ENCODE peak calls at places on chromosomes 1 and 21, in eight cellular contexts. O is KBM-7; H is H7; J is endothelial cell; G is activated naive CD4-positive, alpha-beta T cell; B is GM10248; T is NCI-H748 treated with DMSO at 0.1 percent for 48 hours; R is neural crest cell. S is an unnamed sample.
A peak's percentile ranks its signal among the peaks of the same experiment; 100 is the strongest.

GRCh38 chr1:230592848-230593247 is 49.4 kb upstream of the COG2 start:
- DNase-seq in O (no peak), H (no peak), J (no peak), G (no peak), B (no peak), T (no peak), R (no peak), S (no peak)

GRCh38 chr21:37348664-37349063 is 17.9 kb upstream of the DYRK1A start:
- DNase-seq in O (no peak), H (no peak), J (no peak), G (no peak), B (no peak), T (no peak), R (no peak), S (no peak)

GRCh38 chr1:114152211-114153050 is 1.2 kb downstream of the SYT6 start:
- DNase-seq in O (no peak), H (peak; percentile 85), J (peak; percentile 58), G (no peak), B (no peak), T (no peak), R (peak; percentile 41), S (no peak)

GRCh38 chr1:159653201-159653600 is 61.2 kb downstream of the CRP start:
- DNase-seq in O (no peak), H (no peak), J (no peak), G (no peak), B (no peak), T (no peak), R (no peak), S (no peak)

GRCh38 chr1:21935891-21936365 is 1.2 kb downstream of the HSPG2 start:
- DNase-seq in O (no peak), H (peak; percentile 60), J (no peak), G (no peak), B (no peak), T (no peak), R (no peak), S (no peak)

GRCh38 chr21:33762798-33763572 is 120.7 kb downstream of the ITSN1 start:
- DNase-seq in O (no peak), H (no peak), J (no peak), G (no peak), B (no peak), T (no peak), R (no peak), S (no peak)

GRCh38 chr1:205962821-205963221 is 19.6 kb upstream of the SLC26A9 start:
- DNase-seq in O (no peak), H (no peak), J (no peak), G (no peak), B (no peak), T (no peak), R (no peak), S (no peak)

GRCh38 chr21:42461881-42462877 is 33.8 kb downstream of the RSPH1 start:
- DNase-seq in O (no peak), H (no peak), J (no peak), G (no peak), B (no peak), T (peak; percentile 89), R (no peak), S (no peak)

GRCh38 chr1:220952941-220953340 is 73.7 kb downstream of the HLX start:
- DNase-seq in O (no peak), H (no peak), J (no peak), G (no peak), B (no peak), T (no peak), R (no peak), S (no peak)

GRCh38 chr1:156082111-156083091 is at the start of gene MEX3A:
- DNase-seq in O (peak; percentile 82), H (peak; percentile 97), J (peak; percentile 93), G (peak; percentile 46), B (peak; percentile 85), T (peak; percentile 53), R (peak; percentile 94), S (no peak)

GRCh38 chr1:145997156-145998023 is 1.0 kb upstream of the TXNIP start:
- DNase-seq in O (peak; percentile 58), H (peak; percentile 35), J (no peak), G (peak; percentile 37), B (peak; percentile 48), T (peak; percentile 30), R (no peak), S (no peak)

GRCh38 chr1:234760303-234760723 is 150.3 kb upstream of the IRF2BP2 start:
- DNase-seq in O (peak; percentile 37), H (peak; percentile 52), J (no peak), G (no peak), B (no peak), T (no peak), R (no peak), S (no peak)

GRCh38 chr1:106924360-106924759 is 132.1 kb upstream of the PRMT6 start:
- DNase-seq in O (no peak), H (peak; percentile 7), J (no peak), G (no peak), B (no peak), T (no peak), R (no peak), S (no peak)

GRCh38 chr21:46532080-46532479 is 72.8 kb downstream of the S100B start:
- DNase-seq in O (no peak), H (no peak), J (no peak), G (peak; percentile 35), B (no peak), T (no peak), R (no peak), S (no peak)

GRCh38 chr1:155062151-155062686 is 1.3 kb upstream of the EFNA4 start:
- DNase-seq in O (no peak), H (peak; percentile 97), J (peak; percentile 63), G (no peak), B (no peak), T (no peak), R (no peak), S (no peak)

GRCh38 chr1:79197421-79197820 is 190.9 kb upstream of the ADGRL4 start:
- DNase-seq in O (no peak), H (peak; percentile 1), J (peak; percentile 26), G (no peak), B (no peak), T (no peak), R (no peak), S (no peak)

GRCh38 chr1:72693376-72693775 is 411.0 kb upstream of the NEGR1 start:
- DNase-seq in O (no peak), H (no peak), J (no peak), G (no peak), B (no peak), T (no peak), R (no peak), S (no peak)

GRCh38 chr21:45304945-45305344 is 17.2 kb upstream of the POFUT2 start:
- DNase-seq in O (no peak), H (no peak), J (no peak), G (peak; percentile 14), B (no peak), T (no peak), R (no peak), S (no peak)

GRCh38 chr1:150627821-150628410 is 1.5 kb downstream of the ENSA start:
- DNase-seq in O (no peak), H (no peak), J (no peak), G (no peak), B (no peak), T (no peak), R (no peak), S (peak; percentile 7)

GRCh38 chr1:54052470-54052933 is 502 bp downstream of the TMEM59 start:
- DNase-seq in O (no peak), H (peak; percentile 70), J (peak; percentile 39), G (peak; percentile 30), B (peak; percentile 52), T (peak; percentile 32), R (peak; percentile 37), S (no peak)

GRCh38 chr1:37537378-37537777 is 16.7 kb downstream of the SNIP1 start:
- DNase-seq in O (no peak), H (no peak), J (no peak), G (no peak), B (no peak), T (no peak), R (no peak), S (no peak)

GRCh38 chr1:45266151-45266801 is 59.9 kb upstream of the ZSWIM5 start:
- DNase-seq in O (no peak), H (no peak), J (no peak), G (no peak), B (no peak), T (no peak), R (no peak), S (no peak)

GRCh38 chr1:163737261-163737660 is 415.5 kb downstream of the NUF2 start:
- DNase-seq in O (no peak), H (no peak), J (no peak), G (no peak), B (no peak), T (no peak), R (no peak), S (no peak)

GRCh38 chr1:85118751-85119150 is 70.5 kb upstream of the MCOLN3 start:
- DNase-seq in O (no peak), H (no peak), J (no peak), G (no peak), B (no peak), T (no peak), R (no peak), S (no peak)

GRCh38 chr21:37413553-37414291 is 47.1 kb downstream of the DYRK1A start:
- DNase-seq in O (peak; percentile 40), H (no peak), J (no peak), G (no peak), B (no peak), T (no peak), R (no peak), S (peak; percentile 54)

GRCh38 chr1:68746378-68746777 is 249.5 kb upstream of the DEPDC1 start:
- DNase-seq in O (no peak), H (no peak), J (no peak), G (no peak), B (no peak), T (no peak), R (no peak), S (no peak)

GRCh38 chr1:180440335-180440734 is 62.0 kb downstream of the ACBD6 start:
- DNase-seq in O (no peak), H (no peak), J (no peak), G (no peak), B (no peak), T (no peak), R (no peak), S (no peak)

GRCh38 chr1:10283318-10283984 is 73.1 kb downstream of the KIF1B start:
- DNase-seq in O (no peak), H (no peak), J (no peak), G (no peak), B (peak; percentile 28), T (no peak), R (no peak), S (no peak)

GRCh38 chr1:68363346-68363745 is 86.4 kb downstream of the RPE65 start:
- DNase-seq in O (no peak), H (no peak), J (no peak), G (no peak), B (no peak), T (no peak), R (no peak), S (no peak)

GRCh38 chr1:107477233-107477632 is 336.4 kb downstream of the NTNG1 start:
- DNase-seq in O (peak; percentile 12), H (peak; percentile 50), J (no peak), G (no peak), B (no peak), T (no peak), R (no peak), S (no peak)

GRCh38 chr1:46027788-46028573 is 104.4 kb downstream of the PIK3R3 start:
- DNase-seq in O (no peak), H (no peak), J (no peak), G (no peak), B (no peak), T (no peak), R (no peak), S (no peak)

GRCh38 chr1:229027622-229028182 is 243.2 kb upstream of the RAB4A start:
- DNase-seq in O (peak; percentile 53), H (peak; percentile 75), J (no peak), G (no peak), B (no peak), T (no peak), R (no peak), S (peak; percentile 86)

GRCh38 chr1:114328505-114328904 is 174.8 kb upstream of the SYT6 start:
- DNase-seq in O (no peak), H (no peak), J (no peak), G (no peak), B (no peak), T (no peak), R (no peak), S (no peak)

GRCh38 chr1:235971020-235971419 is 93.9 kb downstream of the NID1 start:
- DNase-seq in O (no peak), H (no peak), J (no peak), G (no peak), B (no peak), T (no peak), R (no peak), S (no peak)